ENCODE peak calls at places on chromosomes 5 and 9, in four cellular contexts. L, Z, I and O are unnamed samples.
A peak's percentile ranks its signal among the peaks of the same experiment; 100 is the strongest.

GRCh38 chr9:70484232-70485130 is 70.0 kb upstream of the KLF9 start:
- DNase-seq in Z (no peak), L (peak; percentile 26), I (peak; percentile 72), O (peak; percentile 74)

GRCh38 chr9:34046784-34047379 is 1.8 kb downstream of the UBAP2 start:
- DNase-seq in L (no peak), I (no peak), Z (peak; percentile 17), O (peak; percentile 24)

GRCh38 chr5:160938532-160938931 is 86.5 kb upstream of the ATP10B start:
- DNase-seq in L (no peak), I (no peak), Z (no peak), O (no peak)

GRCh38 chr5:99445805-99446204 is 517.0 kb upstream of the CHD1 start:
- DNase-seq in I (no peak), Z (no peak), L (no peak), O (no peak)

GRCh38 chr5:151739939-151740335 is 18.5 kb downstream of the ATOX1 start:
- DNase-seq in I (no peak), L (no peak), Z (no peak), O (peak; percentile 55)

GRCh38 chr5:44178414-44178813 is 210.8 kb downstream of the FGF10 start:
- DNase-seq in Z (no peak), L (no peak), I (no peak), O (no peak)

GRCh38 chr9:11319477-11320060 is 706.8 kb upstream of the PTPRD start:
- DNase-seq in I (no peak), Z (no peak), L (peak; percentile 17), O (peak; percentile 4)

GRCh38 chr9:129576546-129577543 is 44.1 kb downstream of the C9orf50 start:
- DNase-seq in Z (no peak), I (no peak), L (no peak), O (no peak)

GRCh38 chr9:3525836-3526165 is at the start of gene RFX3:
- DNase-seq in Z (peak; percentile 78), L (peak; percentile 77), I (peak; percentile 75), O (peak; percentile 94)

GRCh38 chr9:130196643-130197042 is 24.4 kb downstream of the NCS1 start:
- DNase-seq in Z (no peak), L (no peak), I (no peak), O (peak; percentile 91)

GRCh38 chr5:15835514-15835913 is 335.5 kb downstream of the FBXL7 start:
- DNase-seq in I (no peak), Z (no peak), L (no peak), O (no peak)

GRCh38 chr9:129497064-129497836 is 123.7 kb downstream of the C9orf50 start:
- DNase-seq in L (no peak), I (peak; percentile 55), Z (no peak), O (peak; percentile 87)

GRCh38 chr5:150661821-150662596 is 958 bp downstream of the MYOZ3 start:
- DNase-seq in I (no peak), Z (no peak), L (no peak), O (no peak)

GRCh38 chr9:17807670-17808282 is 228.9 kb downstream of the SH3GL2 start:
- DNase-seq in Z (no peak), I (no peak), L (no peak), O (no peak)

GRCh38 chr9:114312513-114312875 is 10.4 kb upstream of the ORM1 start:
- DNase-seq in Z (no peak), L (no peak), I (no peak), O (no peak)

GRCh38 chr5:41246376-41246775 is 33.0 kb upstream of the C6 start:
- DNase-seq in I (no peak), L (no peak), Z (no peak), O (no peak)

GRCh38 chr9:121373401-121373769 is 3.3 kb upstream of the STOM start:
- DNase-seq in I (no peak), L (no peak), Z (no peak), O (no peak)

GRCh38 chr5:151153300-151153699 is 4.3 kb downstream of the ANXA6 start:
- DNase-seq in I (no peak), L (no peak), Z (no peak), O (no peak)

GRCh38 chr5:76583163-76584047 is 39.8 kb downstream of the F2RL2 start:
- DNase-seq in L (no peak), Z (no peak), I (no peak), O (no peak)

GRCh38 chr5:108661590-108662219 is 86.0 kb upstream of the FER start:
- DNase-seq in I (no peak), Z (no peak), L (no peak), O (no peak)

GRCh38 chr5:1008451-1009358 is at the start of gene NKD2:
- DNase-seq in Z (no peak), I (peak; percentile 89), L (peak; percentile 66), O (peak; percentile 93)
- TF ChIP-seq USF1 in Z (no peak), I (no peak), L (no peak), O (no peak)

DNA sequence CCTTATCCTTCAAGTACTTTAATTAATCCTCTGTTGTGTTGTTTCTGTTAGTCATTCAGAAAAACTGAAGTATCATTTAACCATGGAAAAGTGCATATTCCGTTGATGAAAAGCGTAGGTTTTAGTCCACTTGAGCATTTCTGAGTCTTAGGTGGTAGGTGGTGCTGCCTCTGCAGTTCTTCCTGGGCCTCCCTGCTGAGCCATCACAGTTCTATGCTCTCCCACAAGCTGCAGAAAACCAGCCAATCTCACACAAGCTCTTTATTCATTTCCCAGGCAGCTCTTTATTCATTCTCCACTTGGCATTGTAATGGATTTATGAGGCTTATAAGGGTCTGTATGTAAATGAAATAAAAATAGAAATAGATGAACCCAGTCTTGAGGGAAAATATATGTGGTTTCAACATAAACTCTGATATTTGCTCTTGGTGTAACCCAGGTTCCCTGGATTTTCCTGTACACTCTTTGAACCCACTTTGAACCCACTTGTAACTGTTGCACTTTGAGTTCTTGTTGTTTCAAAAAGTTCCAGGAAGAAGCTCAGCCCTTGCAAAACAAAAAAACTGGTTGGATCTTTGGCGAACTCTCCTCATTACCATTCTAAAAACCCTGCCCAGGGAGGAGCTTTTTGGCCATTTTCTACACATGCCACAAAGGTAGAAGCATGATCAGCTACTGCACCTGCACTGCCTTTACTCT is 56.0 kb downstream of the ZNF510 start:
- DNase-seq in Z (no peak), L (no peak), I (no peak), O (no peak)
- TF ChIP-seq CTCF in Z (no peak), L (no peak), I (no peak), O (no peak)

DNA sequence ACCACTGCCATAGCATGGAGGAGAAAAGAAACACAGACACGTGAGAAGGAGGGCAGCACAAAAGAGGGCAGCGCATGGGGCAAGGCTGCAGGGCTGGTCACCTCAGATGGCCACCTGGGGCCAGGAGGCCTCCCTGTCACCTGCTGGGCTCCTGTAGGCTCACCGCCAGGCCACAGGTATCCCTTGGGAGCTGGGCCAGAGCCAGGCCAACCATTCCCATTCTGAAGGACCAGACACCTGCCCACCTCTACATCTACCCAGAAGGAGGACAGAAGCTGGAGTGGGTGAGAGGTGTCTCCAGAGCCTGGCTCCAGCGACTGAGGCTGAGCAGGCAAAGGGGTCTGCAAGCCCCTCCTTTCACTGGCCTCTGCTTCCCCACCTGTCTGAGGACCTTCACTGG is 103.1 kb downstream of the PAX5 start:
- DNase-seq in Z (no peak), I (no peak), L (no peak), O (no peak)
- TF ChIP-seq USF1 in Z (no peak), I (no peak), L (no peak), O (no peak)

DNA sequence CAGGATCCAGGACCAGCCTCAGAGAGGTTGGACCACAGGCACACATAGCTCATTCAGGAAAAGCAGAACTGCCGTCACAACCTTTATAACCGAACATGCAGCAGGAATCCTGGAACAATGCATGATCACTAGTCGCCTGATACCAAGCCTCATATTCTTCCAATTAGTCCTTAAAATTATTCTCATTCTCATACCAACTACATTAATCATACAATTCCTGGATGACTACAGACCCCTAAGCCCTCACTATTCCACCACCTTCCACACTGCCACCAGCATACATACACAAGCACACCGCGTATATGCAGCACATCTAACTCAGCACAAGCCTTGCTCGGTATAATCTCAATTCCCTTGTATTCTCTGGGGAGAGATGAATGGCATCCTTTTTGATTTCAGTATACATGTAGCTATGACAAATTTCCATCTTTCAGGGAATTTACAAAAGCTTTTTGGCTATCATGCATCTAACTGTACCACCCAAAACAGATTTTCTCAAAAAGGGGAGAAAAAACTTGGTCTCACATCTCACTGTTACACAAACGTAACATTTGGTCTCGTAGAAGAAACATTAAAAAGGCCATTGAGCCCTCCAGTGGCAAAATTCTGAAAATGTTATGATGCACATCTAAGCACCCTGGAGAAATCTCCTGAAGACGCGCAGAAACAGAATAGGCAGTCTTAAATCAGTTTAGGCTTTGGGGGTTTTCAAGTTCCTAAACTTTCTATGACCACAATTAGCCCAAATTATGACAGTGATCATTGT is 46.2 kb downstream of the MCTP1 start:
- DNase-seq in L (no peak), I (no peak), Z (no peak), O (no peak)
- TF ChIP-seq CTCF in L (no peak), I (no peak), Z (peak; percentile 26), O (peak; percentile 59)

GRCh38 chr5:126814721-126815404 is 37.9 kb downstream of the LMNB1 start:
- DNase-seq in I (no peak), L (no peak), Z (no peak), O (no peak)
- TF ChIP-seq USF1 in I (no peak), L (no peak), Z (no peak), O (no peak)

GRCh38 chr5:124527220-124527991 is 219.0 kb downstream of the ZNF608 start:
- DNase-seq in I (no peak), Z (no peak), L (no peak), O (no peak)

GRCh38 chr5:124521461-124522230 is 224.8 kb downstream of the ZNF608 start:
- DNase-seq in Z (no peak), I (no peak), L (no peak), O (no peak)

GRCh38 chr5:124528838-124529237 is 217.6 kb downstream of the ZNF608 start:
- DNase-seq in Z (no peak), I (no peak), L (no peak), O (no peak)

GRCh38 chr5:124519396-124519795 is 227.0 kb downstream of the ZNF608 start:
- DNase-seq in I (no peak), Z (peak; percentile 33), L (no peak), O (no peak)

DNA sequence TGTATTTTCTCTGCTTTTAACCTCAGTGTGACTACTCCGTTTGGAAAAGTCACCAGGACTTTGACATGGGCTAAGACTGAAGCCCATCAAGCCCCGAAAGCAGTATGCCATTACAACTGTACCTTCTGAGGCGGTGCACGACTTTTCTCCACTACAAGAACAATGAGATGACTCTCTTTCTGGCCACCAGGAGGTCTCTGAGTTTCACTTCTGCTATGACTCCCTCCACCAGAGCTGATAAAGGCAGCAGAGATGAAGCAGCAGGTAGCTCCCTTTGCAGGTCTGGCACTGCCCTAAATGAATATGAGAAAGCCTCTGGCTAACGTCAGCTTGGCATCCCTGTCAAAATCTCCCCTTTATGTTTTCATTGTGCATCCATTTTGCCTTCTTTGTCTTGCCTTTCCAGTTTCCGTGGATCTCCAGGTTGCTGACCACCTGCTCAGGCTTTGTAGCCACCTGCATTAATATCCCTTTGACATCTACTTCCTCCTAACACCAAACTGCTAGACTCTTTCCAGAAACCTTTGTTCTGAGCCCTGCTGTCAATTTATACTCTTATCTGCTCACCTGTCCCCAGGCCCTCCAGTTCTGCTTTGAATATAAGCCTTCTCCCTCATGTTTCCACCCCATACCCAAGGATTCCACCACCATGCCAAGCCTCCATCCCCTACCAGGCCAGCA is 221.7 kb downstream of the ZNF608 start:
- DNase-seq in Z (peak; percentile 35), I (no peak), L (no peak), O (no peak)
- TF ChIP-seq CTCF in Z (peak; percentile 50), I (peak; percentile 38), L (no peak), O (no peak)